ENCODE peak calls at places on chromosomes 13 and 19, in six cellular contexts. V is spleen, Z is left ventricle myocardium inferior, L is choroid plexus epithelial cell, M is astrocyte, O is fibroblast of lung. R is an unnamed sample.

GRCh38 chr13:89627991-89628390 is 1719.5 kb upstream of the MIR17HG start:
- DNase-seq in V (no peak), Z (no peak), L (peak; percentile 2), M (peak; percentile 52), O (no peak), R (no peak)

GRCh38 chr13:99655351-99656091 is 154.2 kb downstream of the TM9SF2 start:
- DNase-seq in V (no peak), Z (no peak), L (peak; percentile 21), M (peak; percentile 89), O (no peak), R (no peak)

GRCh38 chr13:45447050-45447661 is 17.6 kb upstream of the COG3 start:
- DNase-seq in V (no peak), Z (no peak), L (no peak), M (no peak), O (no peak), R (no peak)

GRCh38 chr13:75636339-75637095 is 387 bp downstream of the LMO7 start:
- DNase-seq in V (peak; percentile 89), Z (peak; percentile 16), L (peak; percentile 46), M (no peak), O (peak; percentile 39), R (peak; percentile 47)

GRCh38 chr19:29260477-29261317 is 47.7 kb upstream of the UQCRFS1 start:
- DNase-seq in V (no peak), Z (no peak), L (peak; percentile 18), M (no peak), O (no peak), R (peak; percentile 27)

GRCh38 chr19:36032251-36033104 is at the start of gene CLIP3:
- DNase-seq in V (no peak), Z (peak; percentile 69), L (peak; percentile 71), M (peak; percentile 42), O (peak; percentile 63), R (peak; percentile 74)

GRCh38 chr13:44313674-44314073 is 60.0 kb upstream of the SERP2 start:
- DNase-seq in V (no peak), Z (no peak), L (peak; percentile 63), M (peak; percentile 92), O (peak; percentile 75), R (peak; percentile 63)

GRCh38 chr13:28792992-28793391 is 27.1 kb upstream of the MTUS2 start:
- DNase-seq in V (no peak), Z (no peak), L (peak; percentile 79), M (peak; percentile 57), O (peak; percentile 18), R (peak; percentile 76)

GRCh38 chr13:91946498-91947070 is 548.2 kb downstream of the GPC5 start:
- DNase-seq in V (no peak), Z (no peak), L (peak; percentile 62), M (peak; percentile 2), O (peak; percentile 54), R (peak; percentile 33)

GRCh38 chr19:19463348-19464117 is 51.8 kb downstream of the TSSK6 start:
- DNase-seq in V (no peak), Z (no peak), L (peak; percentile 71), M (peak; percentile 78), O (peak; percentile 82), R (peak; percentile 69)

GRCh38 chr13:93981578-93981977 is 497.9 kb downstream of the DCT start:
- DNase-seq in V (no peak), Z (no peak), L (no peak), M (no peak), O (no peak), R (no peak)

GRCh38 chr19:39405930-39406655 is 554 bp upstream of the ZFP36 start:
- DNase-seq in V (peak; percentile 96), Z (no peak), L (peak; percentile 44), M (no peak), O (no peak), R (no peak)

GRCh38 chr13:113548171-113548641 is 36.3 kb upstream of the TFDP1 start:
- DNase-seq in V (peak; percentile 75), Z (no peak), L (peak; percentile 78), M (peak; percentile 80), O (no peak), R (peak; percentile 36)

DNA sequence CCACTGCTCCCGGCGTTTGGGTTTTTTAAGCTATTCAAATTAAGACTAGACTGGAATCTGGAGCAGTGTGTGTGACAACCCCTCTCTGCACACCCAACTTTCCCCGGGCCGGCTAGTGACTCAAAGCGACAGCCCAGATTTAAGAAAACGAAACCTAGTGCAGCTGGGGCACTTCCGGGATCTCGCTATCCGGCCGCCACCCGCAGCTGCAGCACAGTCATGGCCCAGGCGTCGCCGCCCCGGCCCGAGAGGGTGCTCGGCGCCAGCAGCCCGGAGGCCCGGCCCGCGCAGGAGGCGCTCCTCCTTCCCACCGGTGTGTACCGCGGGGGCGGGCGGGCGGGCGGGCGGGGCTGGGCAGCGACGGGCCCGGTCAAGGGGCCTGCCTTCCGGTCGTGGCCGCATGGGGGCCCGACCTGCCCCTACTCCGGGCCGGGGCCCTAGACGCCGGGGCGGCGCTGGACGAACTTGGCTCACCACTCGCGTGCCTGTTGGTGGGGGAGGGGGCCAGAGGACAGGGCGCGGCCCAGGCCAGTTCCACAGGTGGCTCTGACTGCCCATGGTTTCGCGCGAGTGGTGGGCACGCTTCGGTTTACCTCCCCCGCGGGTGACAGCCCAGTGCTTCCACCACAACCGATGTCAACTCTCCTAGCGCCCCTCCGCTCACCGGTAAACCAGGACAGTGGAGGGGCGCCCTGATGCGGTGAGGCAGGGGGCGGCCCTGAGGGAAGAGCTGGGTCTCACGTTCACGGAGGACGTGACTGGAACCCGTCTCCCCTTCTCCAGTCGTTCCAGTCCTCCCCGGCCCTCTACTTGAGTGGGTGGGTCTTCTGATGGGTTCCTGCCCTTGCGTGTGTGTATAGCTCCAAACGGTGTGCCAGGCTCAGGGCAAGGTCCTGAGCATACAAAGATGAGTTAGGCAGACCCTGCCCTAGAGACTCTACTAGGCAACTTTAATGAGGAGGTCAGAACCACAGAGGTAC is at the start of gene PHF11:
- DNase-seq in V (peak; percentile 97), Z (peak; percentile 81), L (peak; percentile 65), M (peak; percentile 59), O (peak; percentile 75), R (peak; percentile 66)
- H3K4me3 ChIP-seq in V (peak within 1 kb of the TSS; percentile 62), Z (peak within 1 kb of the TSS; percentile 86), L (peak within 1 kb of the TSS; percentile 68), M (peak within 1 kb of the TSS; percentile 72), O (peak within 1 kb of the TSS; percentile 63), R (peak within 1 kb of the TSS; percentile 61)

GRCh38 chr13:49690133-49690989 is 925 bp downstream of the EBPL start:
- DNase-seq in V (no peak), Z (no peak), L (peak; percentile 73), M (peak; percentile 60), O (peak; percentile 71), R (peak; percentile 75)

GRCh38 chr13:49693191-49693733 is 2.0 kb upstream of the EBPL start:
- DNase-seq in V (no peak), Z (no peak), L (peak; percentile 27), M (no peak), O (peak; percentile 54), R (peak; percentile 35)

GRCh38 chr13:49693877-49694276 is 2.6 kb upstream of the EBPL start:
- DNase-seq in V (no peak), Z (no peak), L (no peak), M (no peak), O (no peak), R (no peak)

GRCh38 chr13:49694446-49694845 is 3.2 kb upstream of the EBPL start:
- DNase-seq in V (no peak), Z (no peak), L (no peak), M (no peak), O (no peak), R (no peak)

DNA sequence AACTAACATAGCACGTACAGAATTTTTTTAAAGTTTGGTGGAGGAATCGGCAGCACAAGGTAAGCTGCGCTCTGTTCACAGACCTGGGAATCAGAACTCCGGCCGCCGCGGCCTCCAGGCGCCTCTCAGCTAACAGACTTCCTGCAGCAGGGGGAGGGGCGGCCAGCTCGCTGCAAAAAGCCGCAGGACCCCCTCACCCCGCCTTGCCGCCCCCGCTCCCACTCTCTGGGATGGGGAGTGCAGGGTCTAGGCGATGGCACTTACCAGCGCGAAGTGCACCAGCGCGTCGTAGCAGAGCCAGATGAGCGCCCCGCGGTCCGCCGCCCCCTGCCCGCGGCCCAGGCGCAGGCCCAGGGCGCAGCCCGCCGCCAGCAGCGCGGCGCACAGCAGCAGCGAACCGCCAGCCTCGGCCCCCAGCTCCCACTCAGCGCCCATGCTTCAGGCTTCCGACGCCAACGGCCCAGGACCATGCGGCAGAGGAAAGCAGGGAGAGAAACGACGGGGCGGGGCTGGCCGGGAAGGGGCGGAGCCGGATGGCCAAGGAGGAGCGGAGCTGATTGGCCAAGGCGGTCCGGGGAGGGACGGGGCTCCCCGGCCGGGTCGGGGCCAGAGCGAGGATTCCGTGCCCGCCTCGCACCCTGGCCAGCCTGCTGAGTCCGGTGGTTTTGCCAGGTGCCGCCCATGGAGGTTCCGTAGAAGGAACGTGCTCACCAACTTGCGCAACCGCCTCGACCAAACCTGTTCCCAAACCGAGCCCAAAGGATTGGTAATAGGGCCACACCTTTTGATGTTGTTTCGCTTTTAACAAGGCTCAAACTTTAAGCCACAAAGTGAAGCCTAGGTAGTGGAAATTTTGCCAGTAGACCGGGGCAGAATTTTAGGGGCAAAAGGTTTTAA is at the start of gene EBPL:
- DNase-seq in V (peak; percentile 98), Z (peak; percentile 93), L (peak; percentile 92), M (peak; percentile 76), O (peak; percentile 83), R (peak; percentile 90)
- TF ChIP-seq CTCF in V (no peak), Z (no peak), L (no peak), M (no peak), O (no peak), R (no peak)

DNA sequence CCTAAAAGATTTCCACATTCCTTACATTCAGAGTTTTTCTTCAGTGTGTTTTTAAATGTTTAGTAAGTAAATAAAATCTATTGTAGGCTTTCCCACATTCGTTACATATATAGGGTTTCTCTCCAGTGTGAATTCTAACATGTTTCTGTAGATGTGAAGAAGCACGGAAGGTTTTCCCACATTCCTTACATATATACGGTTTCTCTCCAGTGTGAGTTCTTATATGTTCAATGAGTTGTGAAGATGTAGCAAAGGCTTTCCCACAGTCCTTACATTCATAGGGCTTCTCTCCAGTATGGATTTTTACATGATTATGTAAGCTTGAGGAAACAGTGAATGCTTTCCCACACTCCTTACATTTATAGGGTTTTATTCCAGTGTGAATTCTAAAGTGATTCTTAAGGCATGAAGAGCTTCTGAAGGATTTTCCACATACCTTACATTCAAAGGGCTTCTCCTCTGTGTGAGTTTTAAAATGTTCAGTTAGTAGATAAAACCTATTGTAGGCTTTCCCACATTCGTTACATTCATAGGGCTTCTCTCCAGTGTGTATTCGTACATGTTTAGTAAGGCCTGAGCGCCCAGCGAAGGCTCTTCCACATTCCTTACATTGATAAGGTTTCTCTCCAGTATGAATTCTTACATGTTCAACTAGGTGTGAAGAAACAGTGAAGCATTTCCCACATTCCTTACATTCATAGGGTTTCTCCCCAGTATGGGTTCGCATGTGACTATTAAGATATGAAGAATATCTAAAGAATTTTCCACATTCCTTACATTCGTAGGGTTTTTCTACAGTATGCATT is 18.2 kb downstream of the ZNF121 start:
- DNase-seq in V (no peak), Z (no peak), L (peak; percentile 19), M (peak; percentile 26), O (peak; percentile 39), R (peak; percentile 16)
- H3K4me3 ChIP-seq in V (no peak overlapping the region), Z (no peak overlapping the region), L (no peak overlapping the region), M (no peak overlapping the region), O (no peak overlapping the region), R (no peak overlapping the region)

DNA sequence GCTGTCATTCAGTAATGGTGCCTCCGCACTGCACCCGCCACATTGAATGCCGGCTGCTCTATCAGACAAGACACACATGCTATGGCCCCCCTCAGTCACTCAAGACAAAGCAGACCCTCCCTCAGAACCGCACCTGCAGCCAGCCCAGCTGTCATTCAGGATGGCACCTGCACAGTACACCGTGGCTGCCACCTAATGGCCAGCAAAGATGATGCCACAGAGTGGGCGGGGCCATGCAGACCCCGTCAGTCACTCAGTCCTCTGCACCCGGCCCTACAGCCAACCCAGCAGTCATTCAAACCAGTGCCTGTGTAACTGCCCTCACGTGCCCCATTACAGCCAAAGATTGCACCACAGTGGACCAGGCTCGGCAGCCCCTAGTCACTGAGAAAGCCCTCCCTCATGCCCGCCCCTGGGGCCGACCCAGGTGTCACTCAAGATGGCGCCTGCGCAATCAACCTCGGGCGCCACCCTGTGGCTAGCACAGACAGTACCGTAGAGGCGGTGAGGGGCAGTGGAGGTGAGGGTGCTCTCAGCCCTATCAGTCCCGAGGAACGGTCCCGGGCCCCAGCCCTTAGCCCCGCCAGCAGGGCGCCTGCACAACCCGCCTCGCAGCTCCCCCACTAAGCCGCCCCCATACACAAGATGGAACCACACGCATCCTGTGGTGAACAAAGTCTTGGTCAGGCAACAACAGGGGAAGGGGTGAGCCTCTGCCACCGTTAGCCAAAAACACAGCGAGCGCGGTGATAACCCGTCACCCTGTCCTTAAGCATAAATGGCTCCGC is 2.4 kb downstream of the PEG3 start:
- DNase-seq in V (no peak), Z (peak; percentile 66), L (peak; percentile 24), M (no peak), O (peak; percentile 68), R (peak; percentile 32)
- TF ChIP-seq CTCF in V (peak; percentile 5), Z (peak; percentile 61), L (peak; percentile 18), M (no peak), O (no peak), R (no peak)